ENCODE peak calls at places on chromosomes 6 and 20, in nine cellular contexts. One of them, this sample, is unnamed.

GRCh38 chr6:35810831-35811698 is 5.9 kb downstream of the LHFPL5 start:
- DNase-seq in body of pancreas: no peak
- DNase-seq in H54: no peak
- DNase-seq in tibial nerve: no peak
- DNase-seq in endothelial cell of umbilical vein: peak
- DNase-seq in adrenal gland: no peak
- DNase-seq in breast epithelium: no peak
- DNase-seq in uterus: no peak
- DNase-seq in A549: peak
- DNase-seq in this sample: no peak

GRCh38 chr6:70758883-70759282 is 91.2 kb downstream of the SMAP1 start:
- DNase-seq in breast epithelium: no peak
- DNase-seq in adrenal gland: no peak
- DNase-seq in body of pancreas: no peak
- DNase-seq in uterus: no peak
- DNase-seq in A549: no peak
- DNase-seq in tibial nerve: no peak
- DNase-seq in H54: no peak
- DNase-seq in endothelial cell of umbilical vein: no peak
- DNase-seq in this sample: no peak

GRCh38 chr20:44114755-44115044 is 72.3 kb downstream of the JPH2 start:
- DNase-seq in body of pancreas: no peak
- DNase-seq in H54: no peak
- DNase-seq in A549: no peak
- DNase-seq in breast epithelium: no peak
- DNase-seq in tibial nerve: no peak
- DNase-seq in adrenal gland: no peak
- DNase-seq in endothelial cell of umbilical vein: no peak
- DNase-seq in uterus: no peak
- DNase-seq in this sample: no peak

GRCh38 chr20:36493013-36493800 is 48.1 kb upstream of the MYL9 start:
- DNase-seq in uterus: no peak
- DNase-seq in A549: peak
- DNase-seq in breast epithelium: no peak
- DNase-seq in tibial nerve: no peak
- DNase-seq in endothelial cell of umbilical vein: peak
- DNase-seq in body of pancreas: peak
- DNase-seq in adrenal gland: no peak
- DNase-seq in H54: no peak
- DNase-seq in this sample: no peak

GRCh38 chr20:60638430-60639098 is 613.5 kb upstream of the CDH4 start:
- DNase-seq in endothelial cell of umbilical vein: no peak
- DNase-seq in uterus: no peak
- DNase-seq in H54: no peak
- DNase-seq in breast epithelium: no peak
- DNase-seq in tibial nerve: no peak
- DNase-seq in A549: no peak
- DNase-seq in body of pancreas: no peak
- DNase-seq in adrenal gland: no peak
- DNase-seq in this sample: no peak

GRCh38 chr6:149881860-149882259 is 16.1 kb downstream of the RAET1E start:
- DNase-seq in uterus: no peak
- DNase-seq in adrenal gland: no peak
- DNase-seq in H54: no peak
- DNase-seq in body of pancreas: no peak
- DNase-seq in A549: no peak
- DNase-seq in endothelial cell of umbilical vein: no peak
- DNase-seq in tibial nerve: no peak
- DNase-seq in breast epithelium: no peak
- DNase-seq in this sample: no peak

GRCh38 chr6:154367333-154367732 is 10.7 kb upstream of the IPCEF1 start:
- DNase-seq in adrenal gland: no peak
- DNase-seq in uterus: no peak
- DNase-seq in tibial nerve: no peak
- DNase-seq in body of pancreas: no peak
- DNase-seq in breast epithelium: no peak
- DNase-seq in endothelial cell of umbilical vein: no peak
- DNase-seq in H54: no peak
- DNase-seq in A549: no peak
- DNase-seq in this sample: no peak

GRCh38 chr6:38577492-38577891 is 62.2 kb downstream of the BTBD9 start:
- DNase-seq in breast epithelium: no peak
- DNase-seq in body of pancreas: no peak
- DNase-seq in adrenal gland: no peak
- DNase-seq in uterus: no peak
- DNase-seq in H54: no peak
- DNase-seq in A549: no peak
- DNase-seq in tibial nerve: no peak
- DNase-seq in endothelial cell of umbilical vein: no peak
- DNase-seq in this sample: no peak

GRCh38 chr6:38445321-38445720 is 194.4 kb downstream of the BTBD9 start:
- DNase-seq in endothelial cell of umbilical vein: no peak
- DNase-seq in breast epithelium: no peak
- DNase-seq in body of pancreas: no peak
- DNase-seq in H54: no peak
- DNase-seq in A549: no peak
- DNase-seq in adrenal gland: no peak
- DNase-seq in uterus: no peak
- DNase-seq in tibial nerve: no peak
- DNase-seq in this sample: no peak

GRCh38 chr6:36920049-36920448 is 34.3 kb downstream of the C6orf89 start:
- DNase-seq in H54: no peak
- DNase-seq in uterus: no peak
- DNase-seq in endothelial cell of umbilical vein: no peak
- DNase-seq in A549: no peak
- DNase-seq in breast epithelium: no peak
- DNase-seq in tibial nerve: no peak
- DNase-seq in body of pancreas: peak
- DNase-seq in adrenal gland: peak
- DNase-seq in this sample: no peak

GRCh38 chr6:169953686-169954085 is 202.3 kb downstream of the ERMARD start:
- DNase-seq in body of pancreas: no peak
- DNase-seq in tibial nerve: no peak
- DNase-seq in A549: no peak
- DNase-seq in H54: no peak
- DNase-seq in adrenal gland: no peak
- DNase-seq in endothelial cell of umbilical vein: no peak
- DNase-seq in breast epithelium: no peak
- DNase-seq in uterus: no peak
- DNase-seq in this sample: no peak

GRCh38 chr20:1637755-1638154 is 17.9 kb upstream of the SIRPB1 start:
- DNase-seq in uterus: no peak
- DNase-seq in H54: no peak
- DNase-seq in breast epithelium: no peak
- DNase-seq in body of pancreas: no peak
- DNase-seq in tibial nerve: no peak
- DNase-seq in adrenal gland: no peak
- DNase-seq in A549: no peak
- DNase-seq in endothelial cell of umbilical vein: no peak
- DNase-seq in this sample: no peak

GRCh38 chr20:32160341-32160740 is 47.2 kb downstream of the PLAGL2 start:
- DNase-seq in tibial nerve: no peak
- DNase-seq in adrenal gland: no peak
- DNase-seq in body of pancreas: no peak
- DNase-seq in uterus: no peak
- DNase-seq in breast epithelium: no peak
- DNase-seq in H54: no peak
- DNase-seq in A549: no peak
- DNase-seq in endothelial cell of umbilical vein: no peak
- DNase-seq in this sample: no peak
- TF ChIP-seq POLR2A in tibial nerve: no peak
- TF ChIP-seq POLR2A in adrenal gland: no peak
- TF ChIP-seq POLR2A in body of pancreas: no peak
- TF ChIP-seq POLR2A in uterus: no peak
- TF ChIP-seq POLR2A in breast epithelium: no peak
- TF ChIP-seq POLR2A in H54: no peak
- TF ChIP-seq POLR2A in A549: no peak
- TF ChIP-seq POLR2A in endothelial cell of umbilical vein: no peak
- TF ChIP-seq POLR2A in this sample: no peak

DNA sequence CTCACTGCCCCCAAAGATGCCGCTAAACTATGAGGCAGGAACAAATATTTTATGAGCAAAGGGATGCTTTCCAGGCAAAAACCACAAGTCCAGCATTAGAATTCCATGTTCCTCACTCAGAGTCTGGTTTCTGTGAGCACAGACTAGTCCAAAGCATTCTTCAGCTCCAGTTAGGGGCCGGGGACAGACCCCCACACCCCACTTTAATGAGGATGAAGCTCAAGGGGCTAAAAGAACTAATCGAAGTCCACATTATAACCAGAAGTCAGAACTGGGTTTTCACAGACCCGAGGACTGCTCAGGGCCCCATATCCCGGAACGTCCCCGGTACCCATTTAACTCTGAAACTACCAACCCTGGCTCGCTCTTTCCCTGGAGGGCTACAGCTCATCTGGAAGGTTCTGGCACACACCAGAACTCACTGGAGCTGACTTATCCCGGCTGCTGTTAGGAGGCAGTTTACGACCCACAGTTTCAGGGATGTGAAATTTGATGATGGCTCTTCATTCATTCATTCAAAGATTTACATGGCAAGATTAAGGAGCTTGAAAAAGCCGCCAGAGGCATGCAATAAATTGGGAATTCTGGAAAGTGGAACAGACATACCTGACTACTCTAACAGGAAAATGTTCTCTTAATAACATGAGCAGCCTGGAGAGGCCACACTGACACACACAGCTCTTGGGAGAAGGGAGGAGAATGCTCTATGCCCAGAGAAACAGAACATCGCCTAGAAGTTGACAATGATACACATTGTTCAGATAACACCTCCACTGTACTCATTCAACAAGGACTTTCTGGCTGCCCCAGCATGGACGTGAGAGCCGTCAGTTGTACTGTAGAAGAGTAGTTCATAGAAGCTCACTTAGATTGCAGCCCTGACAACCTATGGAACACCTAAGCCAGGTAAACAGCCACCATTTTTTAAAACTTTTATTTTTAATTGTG is 29.2 kb downstream of the BMP7 start:
- DNase-seq in breast epithelium: no peak
- DNase-seq in adrenal gland: no peak
- DNase-seq in body of pancreas: no peak
- DNase-seq in tibial nerve: no peak
- DNase-seq in endothelial cell of umbilical vein: no peak
- DNase-seq in A549: no peak
- DNase-seq in uterus: no peak
- DNase-seq in H54: no peak
- DNase-seq in this sample: no peak
- TF ChIP-seq POLR2A in breast epithelium: no peak
- TF ChIP-seq POLR2A in adrenal gland: no peak
- TF ChIP-seq POLR2A in body of pancreas: no peak
- TF ChIP-seq POLR2A in tibial nerve: no peak
- TF ChIP-seq POLR2A in endothelial cell of umbilical vein: no peak
- TF ChIP-seq POLR2A in A549: no peak
- TF ChIP-seq POLR2A in uterus: no peak
- TF ChIP-seq POLR2A in H54: no peak
- TF ChIP-seq POLR2A in this sample: no peak

GRCh38 chr6:80642452-80642851 is 536.0 kb downstream of the BCKDHB start:
- DNase-seq in H54: no peak
- DNase-seq in uterus: no peak
- DNase-seq in breast epithelium: no peak
- DNase-seq in adrenal gland: no peak
- DNase-seq in body of pancreas: no peak
- DNase-seq in endothelial cell of umbilical vein: no peak
- DNase-seq in tibial nerve: no peak
- DNase-seq in A549: no peak
- DNase-seq in this sample: no peak
- TF ChIP-seq POLR2A in H54: no peak
- TF ChIP-seq POLR2A in uterus: no peak
- TF ChIP-seq POLR2A in breast epithelium: no peak
- TF ChIP-seq POLR2A in adrenal gland: no peak
- TF ChIP-seq POLR2A in body of pancreas: no peak
- TF ChIP-seq POLR2A in endothelial cell of umbilical vein: no peak
- TF ChIP-seq POLR2A in tibial nerve: no peak
- TF ChIP-seq POLR2A in A549: no peak
- TF ChIP-seq POLR2A in this sample: no peak

DNA sequence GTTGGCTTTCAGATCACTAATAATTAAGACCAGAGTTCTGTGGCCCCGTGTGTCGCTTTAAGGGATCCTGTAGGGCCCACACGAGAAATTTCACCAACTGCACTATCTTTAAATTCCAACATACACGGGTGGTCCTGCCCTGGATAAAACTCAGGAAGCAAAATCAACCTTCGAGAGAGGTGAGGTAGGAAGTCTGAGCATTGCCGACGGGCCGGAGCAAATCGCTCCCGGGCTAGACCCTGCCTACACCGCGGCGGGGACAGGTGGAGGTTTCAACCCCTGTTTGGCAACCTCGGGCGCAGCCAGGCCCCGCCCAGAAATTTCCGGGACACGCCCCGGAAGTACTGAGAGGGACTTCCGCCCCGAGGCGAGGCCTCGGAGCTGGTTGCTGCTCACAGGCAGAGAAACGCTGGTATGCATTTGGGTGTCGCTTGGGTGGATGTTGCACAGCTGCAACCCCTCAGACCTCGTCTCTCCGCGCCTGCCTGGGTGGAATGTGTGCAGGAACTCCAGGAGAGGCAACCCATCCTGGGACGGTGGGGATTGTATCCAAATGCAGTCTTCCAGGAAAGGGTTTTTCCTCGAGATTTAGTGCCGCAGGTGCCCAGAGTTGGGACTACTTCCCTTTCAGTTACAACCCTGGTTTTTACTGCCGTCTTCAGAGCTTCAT is 19.9 kb downstream of the ZKSCAN8 start:
- DNase-seq in H54: peak
- DNase-seq in body of pancreas: peak
- DNase-seq in tibial nerve: peak
- DNase-seq in uterus: peak
- DNase-seq in breast epithelium: peak
- DNase-seq in endothelial cell of umbilical vein: peak
- DNase-seq in A549: peak
- DNase-seq in adrenal gland: peak
- DNase-seq in this sample: peak
- TF ChIP-seq POLR2A in H54: peak
- TF ChIP-seq POLR2A in body of pancreas: no peak
- TF ChIP-seq POLR2A in tibial nerve: no peak
- TF ChIP-seq POLR2A in uterus: no peak
- TF ChIP-seq POLR2A in breast epithelium: no peak
- TF ChIP-seq POLR2A in endothelial cell of umbilical vein: peak
- TF ChIP-seq POLR2A in A549: no peak
- TF ChIP-seq POLR2A in adrenal gland: peak
- TF ChIP-seq POLR2A in this sample: peak

DNA sequence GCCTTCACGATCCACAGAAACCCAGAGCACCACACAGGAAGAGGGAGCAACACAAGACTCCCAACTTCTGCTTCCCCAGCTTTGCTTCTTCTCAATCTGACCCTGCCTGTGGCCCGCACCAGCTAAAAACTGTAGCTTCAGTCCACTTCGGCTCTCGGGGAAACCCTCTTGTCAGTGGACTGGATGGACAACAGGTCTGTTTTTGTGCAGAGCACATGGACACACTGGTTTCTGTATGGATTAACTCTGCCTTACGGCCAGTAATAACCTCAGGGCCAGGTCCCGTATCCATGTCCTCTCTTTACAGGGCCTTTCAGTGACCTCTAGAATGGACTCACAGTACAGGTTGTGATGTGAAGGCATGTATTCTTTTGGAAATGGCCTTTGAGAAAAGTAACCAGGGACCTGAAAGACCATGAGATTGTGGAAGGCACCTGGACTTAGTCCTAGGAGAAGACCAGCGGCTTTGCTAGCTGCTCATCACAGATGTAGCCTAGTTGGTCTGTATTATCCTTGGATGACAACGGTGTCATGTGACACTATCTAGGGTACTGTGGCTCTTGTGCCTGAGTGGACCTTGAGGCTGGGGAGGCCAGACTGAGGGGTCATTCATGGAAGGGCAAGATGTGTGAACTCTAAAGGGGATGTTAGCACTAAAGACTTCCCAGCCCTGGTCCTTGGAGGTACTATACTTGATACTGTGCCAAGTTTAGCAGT is 5.8 kb downstream of the POLR1C start:
- DNase-seq in A549: no peak
- DNase-seq in adrenal gland: no peak
- DNase-seq in endothelial cell of umbilical vein: no peak
- DNase-seq in uterus: no peak
- DNase-seq in tibial nerve: no peak
- DNase-seq in H54: no peak
- DNase-seq in body of pancreas: no peak
- DNase-seq in breast epithelium: no peak
- DNase-seq in this sample: no peak
- TF ChIP-seq POLR2A in A549: no peak
- TF ChIP-seq POLR2A in adrenal gland: no peak
- TF ChIP-seq POLR2A in endothelial cell of umbilical vein: no peak
- TF ChIP-seq POLR2A in uterus: no peak
- TF ChIP-seq POLR2A in tibial nerve: no peak
- TF ChIP-seq POLR2A in H54: no peak
- TF ChIP-seq POLR2A in body of pancreas: no peak
- TF ChIP-seq POLR2A in breast epithelium: no peak
- TF ChIP-seq POLR2A in this sample: no peak

This sample was measured in GM12891.